ENCODE peak calls at places on chromosome 12, in four cellular contexts. D, Y, F and W are unnamed samples.

GRCh38 chr12:77325505-77325904 is 260.1 kb upstream of the E2F7 start:
- DNase-seq in F (no peak), Y (no peak), D (peak), W (peak)

GRCh38 chr12:123744836-123745235 is 17.3 kb upstream of the DNAH10 start:
- DNase-seq in F (no peak), Y (no peak), D (no peak), W (no peak)

GRCh38 chr12:53803194-53803593 is 51.4 kb upstream of the CISTR start:
- DNase-seq in Y (no peak), D (no peak), F (no peak), W (no peak)

GRCh38 chr12:22334696-22335290 is at the start of gene ST8SIA1:
- DNase-seq in D (peak), F (peak), Y (no peak), W (peak)

GRCh38 chr12:94963649-94964048 is 39.8 kb downstream of the NDUFA12 start:
- DNase-seq in D (no peak), F (no peak), Y (no peak), W (no peak)

GRCh38 chr12:879641-880040 is 69.9 kb downstream of the RAD52 start:
- DNase-seq in F (peak), D (no peak), Y (no peak), W (no peak)

GRCh38 chr12:123660328-123660727 is 10.6 kb upstream of the TCTN2 start:
- DNase-seq in Y (no peak), D (no peak), F (peak), W (no peak)

GRCh38 chr12:101713059-101713682 is 15.7 kb downstream of the CHPT1 start:
- DNase-seq in Y (no peak), D (peak), F (no peak), W (no peak)

GRCh38 chr12:57012600-57013465 is 3.5 kb downstream of the TAC3 start:
- DNase-seq in D (no peak), Y (no peak), F (no peak), W (no peak)